ENCODE peak calls at places on chromosomes 4 and X, in four cellular contexts. M is Calu3, P is RWPE1, G is SW480. R is an unnamed sample.

GRCh38 chrX:48956728-48957414 is 536 bp downstream of the OTUD5 start:
- DNase-seq in M (peak; percentile 29), P (no peak), G (no peak), R (peak; percentile 29)

GRCh38 chr4:139492429-139492828 is 38.5 kb downstream of the RAB33B start:
- DNase-seq in M (no peak), P (no peak), G (no peak), R (no peak)

GRCh38 chr4:8157496-8157895 is 1.1 kb downstream of the ABLIM2 start:
- DNase-seq in M (no peak), P (no peak), G (no peak), R (no peak)

GRCh38 chrX:18036394-18036793 is 175.3 kb upstream of the RAI2 start:
- DNase-seq in M (no peak), P (no peak), G (no peak), R (no peak)

GRCh38 chrX:107678957-107679740 is 50.8 kb downstream of the PRPS1 start:
- DNase-seq in M (no peak), P (no peak), G (peak; percentile 63), R (peak; percentile 46)

GRCh38 chr4:26055855-26056254 is 141.8 kb downstream of the SMIM20 start:
- DNase-seq in M (no peak), P (no peak), G (peak; percentile 8), R (no peak)

GRCh38 chr4:26520728-26521442 is 30.6 kb upstream of the CCKAR start:
- DNase-seq in M (no peak), P (no peak), G (no peak), R (no peak)

GRCh38 chr4:151931563-151931962 is 170.8 kb upstream of the GATB start:
- DNase-seq in M (no peak), P (no peak), G (no peak), R (no peak)

GRCh38 chr4:131540256-131540655 is 1608.8 kb upstream of the PCDH10 start:
- DNase-seq in M (no peak), P (no peak), G (no peak), R (no peak)

GRCh38 chr4:24203896-24204295 is 314.0 kb upstream of the PPARGC1A start:
- DNase-seq in M (no peak), P (no peak), G (no peak), R (no peak)

GRCh38 chr4:17814140-17814539 is 3.4 kb downstream of the NCAPG start:
- DNase-seq in M (no peak), P (no peak), G (no peak), R (peak; percentile 62)

GRCh38 chrX:71911023-71911730 is 532 bp downstream of the NHSL2 start:
- DNase-seq in M (peak; percentile 54), P (no peak), G (no peak), R (peak; percentile 33)

GRCh38 chr4:182194115-182194834 is 48.9 kb upstream of the TENM3 start:
- DNase-seq in M (no peak), P (no peak), G (no peak), R (peak; percentile 70)

GRCh38 chrX:109472939-109473713 is 8.8 kb downstream of the GUCY2F start:
- DNase-seq in M (no peak), P (peak; percentile 4), G (peak; percentile 9), R (peak; percentile 75)

GRCh38 chr4:39924014-39924413 is 53.7 kb downstream of the PDS5A start:
- DNase-seq in M (no peak), P (no peak), G (no peak), R (no peak)

GRCh38 chr4:155413451-155413850 is 36.7 kb upstream of the MAP9 start:
- DNase-seq in M (no peak), P (no peak), G (no peak), R (no peak)

GRCh38 chr4:56348582-56348981 is 38.7 kb downstream of the AASDH start:
- DNase-seq in M (no peak), P (no peak), G (no peak), R (peak; percentile 86)

GRCh38 chrX:87517571-87518141 is at the start of gene KLHL4:
- DNase-seq in M (peak; percentile 0), P (peak; percentile 38), G (peak; percentile 9), R (peak; percentile 80)

GRCh38 chrX:87299563-87300160 is 217.9 kb upstream of the KLHL4 start:
- DNase-seq in M (peak; percentile 1), P (peak; percentile 2), G (peak; percentile 9), R (peak; percentile 15)

GRCh38 chr4:73704314-73705055 is 35.9 kb upstream of the CXCL8 start:
- DNase-seq in M (peak; percentile 66), P (peak; percentile 78), G (peak; percentile 10), R (peak; percentile 94)

GRCh38 chrX:45322382-45322781 is 121.7 kb upstream of the DIPK2B start:
- DNase-seq in M (peak; percentile 45), P (peak; percentile 26), G (peak; percentile 53), R (peak; percentile 87)

GRCh38 chr4:25523405-25523804 is 132.2 kb upstream of the SLC34A2 start:
- DNase-seq in M (peak; percentile 50), P (no peak), G (no peak), R (peak; percentile 16)

R was measured in astrocyte of the hippocampus.